ENCODE peak calls at places on chromosomes 4 and X, in four cellular contexts. I, Q, O and H are unnamed samples.

GRCh38 chrX:46485897-46486296 is 59.3 kb downstream of the ZNF674 start:
- DNase-seq in O (no peak), Q (no peak), I (no peak), H (peak)

GRCh38 chrX:69501433-69501832 is 2.7 kb upstream of the NALF2 start:
- DNase-seq in I (no peak), Q (no peak), O (peak), H (peak)

GRCh38 chrX:24956828-24957227 is 58.9 kb downstream of the ARX start:
- DNase-seq in Q (no peak), I (no peak), O (no peak), H (no peak)

GRCh38 chr4:3369781-3370660 is 71.7 kb upstream of the HGFAC start:
- DNase-seq in O (no peak), I (peak), Q (no peak), H (no peak)

GRCh38 chr4:169376421-169376820 is 105.7 kb upstream of the SH3RF1 start:
- DNase-seq in Q (no peak), I (no peak), O (no peak), H (no peak)

GRCh38 chr4:167233523-167234387 is 539 bp downstream of the SPOCK3 start:
- DNase-seq in I (peak), Q (no peak), O (no peak), H (no peak)

GRCh38 chr4:128288689-128289106 is 1.1 kb upstream of the PGRMC2 start:
- DNase-seq in O (peak), I (no peak), Q (peak), H (no peak)

GRCh38 chr4:5746829-5747745 is 36.1 kb downstream of the EVC start:
- DNase-seq in O (no peak), Q (no peak), I (no peak), H (no peak)

GRCh38 chr4:113437124-113437523 is 324.4 kb downstream of the CAMK2D start:
- DNase-seq in Q (no peak), I (no peak), O (no peak), H (no peak)

GRCh38 chrX:103398321-103398937 is 22.1 kb downstream of the BEX3 start:
- DNase-seq in I (no peak), Q (no peak), O (peak), H (peak)

GRCh38 chrX:108468486-108468885 is 28.8 kb downstream of the COL4A5 start:
- DNase-seq in O (no peak), I (no peak), Q (no peak), H (no peak)

GRCh38 chrX:27953161-27953560 is 28.1 kb downstream of the DCAF8L1 start:
- DNase-seq in Q (no peak), I (no peak), O (no peak), H (no peak)

GRCh38 chr4:176342384-176342783 is 22.6 kb downstream of the SPCS3 start:
- DNase-seq in Q (no peak), I (no peak), O (no peak), H (no peak)

GRCh38 chr4:156377036-156377700 is 423.5 kb upstream of the CTSO start:
- DNase-seq in Q (no peak), O (no peak), I (no peak), H (no peak)

GRCh38 chrX:19792412-19792811 is 95.0 kb downstream of the SH3KBP1 start:
- DNase-seq in Q (no peak), I (no peak), O (no peak), H (no peak)

GRCh38 chrX:71909956-71910355 is 689 bp upstream of the NHSL2 start:
- DNase-seq in Q (no peak), I (no peak), O (no peak), H (no peak)

GRCh38 chrX:10754445-10754844 is 134.1 kb upstream of the MID1 start:
- DNase-seq in I (peak), O (no peak), Q (no peak), H (no peak)

GRCh38 chr4:117064297-117064696 is 21.1 kb downstream of the TRAM1L1 start:
- DNase-seq in I (no peak), Q (no peak), O (no peak), H (no peak)

GRCh38 chrX:7941390-7942042 is 14.3 kb upstream of the PNPLA4 start:
- DNase-seq in I (no peak), O (no peak), Q (no peak), H (peak)

GRCh38 chr4:182916483-182917181 is 554 bp downstream of the DCTD start:
- DNase-seq in Q (no peak), O (peak), I (no peak), H (no peak)

GRCh38 chr4:104969394-104970066 is 177.1 kb upstream of the TET2 start:
- DNase-seq in Q (peak), O (no peak), I (no peak), H (no peak)

GRCh38 chr4:54548098-54548620 is 109.6 kb upstream of the KIT start:
- DNase-seq in Q (no peak), I (no peak), O (no peak), H (no peak)

GRCh38 chr4:76083386-76083785 is 8.9 kb downstream of the ART3 start:
- DNase-seq in O (no peak), Q (no peak), I (no peak), H (no peak)

GRCh38 chrX:10509397-10509796 is 111.0 kb downstream of the MID1 start:
- DNase-seq in O (no peak), Q (no peak), I (no peak), H (no peak)

GRCh38 chr4:186676531-186677158 is 47.0 kb downstream of the FAT1 start:
- DNase-seq in Q (no peak), I (no peak), O (no peak), H (no peak)

GRCh38 chrX:107442914-107443527 is 6.4 kb upstream of the FRMPD3 start:
- DNase-seq in O (no peak), I (no peak), Q (no peak), H (no peak)

GRCh38 chr4:16627999-16628398 is 270.4 kb downstream of the LDB2 start:
- DNase-seq in Q (no peak), O (no peak), I (no peak), H (no peak)

DNA sequence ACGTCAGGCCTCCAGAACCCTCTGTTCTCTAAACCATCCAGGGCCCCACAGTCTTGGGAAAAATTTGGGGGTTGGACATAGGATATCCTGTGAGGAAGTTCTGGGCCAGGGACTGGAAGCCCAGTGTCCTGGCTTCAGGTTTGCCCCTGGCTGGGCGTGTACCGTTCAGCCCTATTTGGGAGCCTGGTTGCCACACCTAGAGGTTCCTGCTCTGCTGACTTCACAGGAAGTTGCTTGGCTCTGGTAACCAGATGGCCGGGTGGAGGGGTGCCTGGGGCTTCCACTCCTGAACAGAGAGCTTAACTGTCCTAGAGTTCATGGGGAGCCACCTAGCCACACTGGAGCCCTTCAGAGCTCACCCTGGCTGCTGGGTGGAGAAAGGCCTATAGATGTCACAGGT is 1.1 kb downstream of the TAFAZZIN start:
- DNase-seq in Q (no peak), O (no peak), I (peak), H (no peak)
- TF ChIP-seq FOXM1 in Q (no peak), O (no peak), I (no peak), H (no peak)

GRCh38 chr4:47741200-47741599 is 96.7 kb downstream of the CORIN start:
- DNase-seq in I (no peak), O (no peak), Q (no peak), H (no peak)
- TF ChIP-seq GABPA in I (no peak), O (no peak), Q (no peak), H (no peak)

GRCh38 chrX:134717698-134718328 is 59.5 kb upstream of the PLAC1 start:
- DNase-seq in O (no peak), Q (no peak), I (no peak), H (no peak)
- TF ChIP-seq FOXM1 in O (no peak), Q (no peak), I (no peak), H (no peak)

GRCh38 chr4:107615809-107616208 is 104.2 kb downstream of the PAPSS1 start:
- DNase-seq in I (no peak), Q (no peak), O (no peak), H (no peak)

GRCh38 chr4:107618656-107619055 is 101.4 kb downstream of the PAPSS1 start:
- DNase-seq in I (no peak), O (no peak), Q (no peak), H (no peak)

GRCh38 chr4:107619065-107619464 is 101.0 kb downstream of the PAPSS1 start:
- DNase-seq in I (no peak), Q (no peak), O (no peak), H (no peak)

GRCh38 chr4:107619731-107620130 is 100.3 kb downstream of the PAPSS1 start:
- DNase-seq in O (no peak), I (no peak), Q (no peak), H (no peak)

GRCh38 chr4:107616838-107617389 is 103.1 kb downstream of the PAPSS1 start:
- DNase-seq in I (no peak), Q (no peak), O (no peak), H (peak)
- TF ChIP-seq GABPA in I (no peak), Q (no peak), O (no peak), H (no peak)

GRCh38 chr4:109298279-109299010 is 4.0 kb downstream of the COL25A1 start:
- DNase-seq in I (peak), O (peak), Q (no peak), H (no peak)
- TF ChIP-seq FOXM1 in I (no peak), O (no peak), Q (no peak), H (no peak)

GRCh38 chrX:52865328-52865980 is 2.4 kb downstream of the XAGE3 start:
- DNase-seq in O (no peak), Q (no peak), I (no peak), H (no peak)
- TF ChIP-seq GABPA in O (no peak), Q (no peak), I (no peak), H (no peak)

GRCh38 chr4:118909173-118909956 is 20.7 kb downstream of the SYNPO2 start:
- DNase-seq in I (no peak), O (no peak), Q (no peak), H (no peak)

GRCh38 chr4:118904935-118905334 is 16.3 kb downstream of the SYNPO2 start:
- DNase-seq in Q (no peak), O (peak), I (peak), H (no peak)

GRCh38 chr4:118910221-118910620 is 21.6 kb downstream of the SYNPO2 start:
- DNase-seq in O (no peak), Q (no peak), I (no peak), H (no peak)

GRCh38 chr4:118904418-118904817 is 15.8 kb downstream of the SYNPO2 start:
- DNase-seq in I (no peak), O (no peak), Q (no peak), H (no peak)

GRCh38 chr4:118905546-118905945 is 16.9 kb downstream of the SYNPO2 start:
- DNase-seq in Q (no peak), O (peak), I (no peak), H (no peak)
- TF ChIP-seq FOXM1 in Q (no peak), O (no peak), I (no peak), H (no peak)

DNA sequence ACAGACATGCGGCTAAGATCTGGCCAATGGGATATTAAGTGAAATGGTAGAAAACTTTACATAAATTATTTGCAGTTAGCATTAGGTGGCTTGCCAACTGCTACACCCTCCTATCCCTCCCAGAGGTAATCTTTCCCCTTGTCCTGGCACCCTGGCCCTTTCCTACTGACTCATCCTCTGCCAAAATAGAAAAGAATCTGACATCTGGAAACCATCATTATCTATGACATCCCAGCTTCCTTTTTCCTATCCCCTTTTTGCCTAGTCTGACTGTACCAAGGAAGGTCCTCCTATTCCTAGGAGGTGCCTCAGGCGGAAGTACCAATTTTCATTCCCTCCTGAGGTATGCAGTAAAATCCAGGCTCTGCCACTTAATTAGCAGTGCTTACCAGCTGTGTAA is 163.6 kb upstream of the KLF3 start:
- DNase-seq in Q (no peak), I (peak), O (no peak), H (no peak)
- TF ChIP-seq GABPA in Q (no peak), I (no peak), O (no peak), H (no peak)